ENCODE peak calls at places on chromosomes 5 and 9, in five cellular contexts. T, C, I, G and W are unnamed samples.

GRCh38 chr9:135879237-135879601 is 28.1 kb downstream of the CAMSAP1 start:
- DNase-seq in T (no peak), C (no peak), I (no peak), G (no peak), W (no peak)

GRCh38 chr9:113632776-113633590 is 169.5 kb downstream of the RGS3 start:
- DNase-seq in T (no peak), C (peak), I (peak), G (no peak), W (no peak)

GRCh38 chr5:155780274-155780673 is 546.7 kb upstream of the SGCD start:
- DNase-seq in T (no peak), C (no peak), I (no peak), G (no peak), W (no peak)

GRCh38 chr5:111170279-111170678 is 53.9 kb upstream of the CAMK4 start:
- DNase-seq in T (no peak), C (no peak), I (no peak), G (no peak), W (no peak)

GRCh38 chr5:59813761-59814562 is 79.6 kb downstream of the PDE4D start:
- DNase-seq in T (no peak), C (no peak), I (no peak), G (peak), W (no peak)

GRCh38 chr5:50836356-50836755 is 169.9 kb downstream of the PARP8 start:
- DNase-seq in T (no peak), C (no peak), I (no peak), G (peak), W (no peak)

GRCh38 chr5:172565931-172566665 is 75.0 kb upstream of the NEURL1B start:
- DNase-seq in T (no peak), C (no peak), I (no peak), G (no peak), W (no peak)

GRCh38 chr5:989961-990530 is 18.6 kb upstream of the NKD2 start:
- DNase-seq in T (no peak), C (peak), I (peak), G (peak), W (peak)

GRCh38 chr5:134577796-134578577 is 52.5 kb downstream of the JADE2 start:
- DNase-seq in T (peak), C (peak), I (peak), G (peak), W (peak)

GRCh38 chr5:58751222-58751621 is 168.3 kb downstream of the RAB3C start:
- DNase-seq in T (no peak), C (no peak), I (no peak), G (no peak), W (no peak)

GRCh38 chr5:159768243-159768642 is 148.0 kb upstream of the ADRA1B start:
- DNase-seq in T (no peak), C (no peak), I (no peak), G (peak), W (no peak)

GRCh38 chr5:41193462-41194166 is 19.7 kb downstream of the C6 start:
- DNase-seq in T (peak), C (peak), I (peak), G (no peak), W (peak)

GRCh38 chr5:170095687-170096086 is 10.0 kb upstream of the FOXI1 start:
- DNase-seq in T (no peak), C (no peak), I (no peak), G (no peak), W (no peak)

GRCh38 chr5:38845555-38846378 is at the start of gene OSMR:
- DNase-seq in T (peak), C (peak), I (peak), G (peak), W (peak)

GRCh38 chr9:121650220-121651013 is 1.0 kb upstream of the DAB2IP start:
- DNase-seq in T (peak), C (peak), I (peak), G (peak), W (peak)

GRCh38 chr9:15087031-15087417 is 176.8 kb upstream of the FREM1 start:
- DNase-seq in T (no peak), C (no peak), I (no peak), G (no peak), W (no peak)

GRCh38 chr9:133103183-133103986 is 17.7 kb downstream of the RALGDS start:
- DNase-seq in T (peak), C (peak), I (peak), G (peak), W (peak)

GRCh38 chr9:126317513-126317912 is 9.1 kb upstream of the MVB12B start:
- DNase-seq in T (peak), C (no peak), I (no peak), G (no peak), W (no peak)

GRCh38 chr5:68255305-68256130 is 40.0 kb downstream of the PIK3R1 start:
- DNase-seq in T (no peak), C (no peak), I (no peak), G (no peak), W (no peak)

GRCh38 chr5:65326912-65327311 is 154.8 kb downstream of the ADAMTS6 start:
- DNase-seq in T (no peak), C (no peak), I (no peak), G (peak), W (no peak)

GRCh38 chr5:33973271-33973670 is 11.2 kb downstream of the SLC45A2 start:
- DNase-seq in T (no peak), C (no peak), I (no peak), G (no peak), W (no peak)

GRCh38 chr9:10562581-10563343 is 50.0 kb downstream of the PTPRD start:
- DNase-seq in T (no peak), C (no peak), I (no peak), G (no peak), W (no peak)

GRCh38 chr9:137305060-137305787 is 3.2 kb upstream of the NRARP start:
- DNase-seq in T (no peak), C (peak), I (peak), G (peak), W (peak)

GRCh38 chr5:67581203-67581602 is 384.6 kb upstream of the CD180 start:
- DNase-seq in T (no peak), C (no peak), I (no peak), G (no peak), W (no peak)

GRCh38 chr5:14405267-14405666 is 176.3 kb upstream of the OTULINL start:
- DNase-seq in T (no peak), C (no peak), I (no peak), G (peak), W (no peak)

GRCh38 chr9:114178076-114178475 is 22.7 kb downstream of the COL27A1 start:
- DNase-seq in T (no peak), C (peak), I (peak), G (no peak), W (no peak)

GRCh38 chr5:42655982-42656660 is 100.5 kb upstream of the CCDC152 start:
- DNase-seq in T (no peak), C (no peak), I (no peak), G (no peak), W (no peak)

GRCh38 chr9:137110147-137110910 is 4.2 kb downstream of the DPP7 start:
- DNase-seq in T (no peak), C (no peak), I (no peak), G (no peak), W (no peak)

GRCh38 chr9:136249881-136250559 is 4.4 kb upstream of the QSOX2 start:
- DNase-seq in T (no peak), C (no peak), I (peak), G (no peak), W (no peak)

GRCh38 chr9:135480071-135480941 is 724 bp downstream of the PPP1R26 start:
- DNase-seq in T (peak), C (peak), I (peak), G (peak), W (peak)

GRCh38 chr5:35924122-35924949 is 14.1 kb downstream of the CAPSL start:
- DNase-seq in T (no peak), C (no peak), I (no peak), G (no peak), W (no peak)

GRCh38 chr5:95063492-95063891 is 221.4 kb downstream of the MCTP1 start:
- DNase-seq in T (no peak), C (no peak), I (no peak), G (peak), W (no peak)

GRCh38 chr9:83955985-83956287 is 24.1 kb downstream of the HNRNPK start:
- DNase-seq in T (no peak), C (no peak), I (no peak), G (no peak), W (no peak)

GRCh38 chr9:92720807-92721535 is 43.7 kb downstream of the BICD2 start:
- DNase-seq in T (no peak), C (no peak), I (no peak), G (no peak), W (no peak)
- H3K27ac ChIP-seq in T (no peak), C (no peak), I (no peak), G (no peak), W (no peak)

GRCh38 chr5:167554564-167555254 is 736.7 kb upstream of the WWC1 start:
- DNase-seq in T (no peak), C (no peak), I (no peak), G (no peak), W (no peak)

GRCh38 chr5:167552356-167552755 is 739.1 kb upstream of the WWC1 start:
- DNase-seq in T (no peak), C (no peak), I (no peak), G (peak), W (no peak)

DNA sequence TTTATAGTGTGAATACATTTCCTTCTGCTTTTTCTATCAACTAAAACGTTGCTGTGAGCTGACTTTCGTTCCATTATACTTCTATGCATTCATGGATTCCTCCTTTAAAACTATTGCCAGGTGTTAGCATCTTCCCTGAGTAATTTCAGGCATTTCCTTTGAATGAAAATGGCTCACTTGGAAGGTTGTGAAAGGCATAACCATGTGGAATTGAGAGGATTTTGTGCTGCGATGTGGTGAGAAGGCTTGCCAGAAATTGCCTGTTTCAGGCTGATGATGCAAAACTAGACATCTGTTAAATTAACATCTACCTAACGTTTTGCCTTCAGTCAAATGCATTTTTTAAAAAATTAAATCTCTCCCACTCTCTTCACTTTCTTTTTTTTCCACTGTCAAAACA is 741.7 kb upstream of the WWC1 start:
- DNase-seq in T (no peak), C (no peak), I (no peak), G (no peak), W (no peak)
- H3K27ac ChIP-seq in T (no peak), C (no peak), I (no peak), G (no peak), W (no peak)

DNA sequence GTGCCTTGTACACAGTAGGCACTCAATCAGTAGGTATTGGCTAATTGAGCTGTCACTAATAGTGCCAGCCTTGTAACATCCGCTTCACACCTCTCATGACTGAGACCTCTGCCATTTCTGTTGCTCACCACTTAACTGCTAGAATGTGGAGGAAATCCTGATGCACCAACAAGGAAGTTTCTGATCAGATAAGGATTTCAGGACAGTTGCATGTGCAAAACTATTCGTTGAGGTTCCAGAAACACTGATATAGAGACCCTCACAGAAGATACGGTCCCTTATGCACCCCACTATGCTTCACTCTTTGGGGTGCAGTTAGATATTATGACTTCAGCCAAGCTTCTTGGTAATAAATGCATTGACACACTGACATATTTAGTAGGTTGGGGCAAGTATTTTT is 10.7 kb downstream of the SAP30L start:
- DNase-seq in T (no peak), C (no peak), I (no peak), G (no peak), W (no peak)
- H3K27ac ChIP-seq in T (no peak), C (no peak), I (no peak), G (no peak), W (no peak)

GRCh38 chr9:134398756-134399155 is 72.5 kb downstream of the RXRA start:
- DNase-seq in T (no peak), C (no peak), I (no peak), G (no peak), W (no peak)

GRCh38 chr9:134395002-134395517 is 68.8 kb downstream of the RXRA start:
- DNase-seq in T (no peak), C (no peak), I (no peak), G (no peak), W (no peak)

GRCh38 chr9:134396258-134396742 is 70.0 kb downstream of the RXRA start:
- DNase-seq in T (no peak), C (no peak), I (no peak), G (no peak), W (no peak)

GRCh38 chr9:134395727-134396257 is 69.5 kb downstream of the RXRA start:
- DNase-seq in T (no peak), C (no peak), I (no peak), G (no peak), W (no peak)

DNA sequence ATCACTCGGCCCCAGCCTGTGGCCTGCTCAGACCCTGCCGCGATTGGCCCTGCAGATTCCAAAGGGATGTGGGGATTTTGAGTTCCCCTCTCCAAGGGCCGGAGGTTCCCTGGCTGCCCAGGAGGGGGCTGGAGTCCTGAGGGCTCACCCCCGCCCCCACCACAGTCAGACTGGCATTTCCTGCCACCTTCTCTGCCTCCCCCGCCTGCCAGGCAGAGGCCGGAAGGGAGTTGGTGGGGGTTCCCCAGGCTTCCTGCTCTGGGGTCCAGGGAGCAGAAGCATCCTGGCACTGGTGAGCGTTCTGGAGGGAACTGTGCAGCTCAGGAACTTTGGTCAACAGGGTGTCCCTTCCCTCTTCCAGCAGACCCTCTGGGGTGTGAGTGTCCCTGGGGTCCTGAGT is 70.6 kb downstream of the RXRA start:
- DNase-seq in T (no peak), C (no peak), I (no peak), G (no peak), W (no peak)
- H3K27ac ChIP-seq in T (no peak), C (peak), I (no peak), G (no peak), W (peak)

DNA sequence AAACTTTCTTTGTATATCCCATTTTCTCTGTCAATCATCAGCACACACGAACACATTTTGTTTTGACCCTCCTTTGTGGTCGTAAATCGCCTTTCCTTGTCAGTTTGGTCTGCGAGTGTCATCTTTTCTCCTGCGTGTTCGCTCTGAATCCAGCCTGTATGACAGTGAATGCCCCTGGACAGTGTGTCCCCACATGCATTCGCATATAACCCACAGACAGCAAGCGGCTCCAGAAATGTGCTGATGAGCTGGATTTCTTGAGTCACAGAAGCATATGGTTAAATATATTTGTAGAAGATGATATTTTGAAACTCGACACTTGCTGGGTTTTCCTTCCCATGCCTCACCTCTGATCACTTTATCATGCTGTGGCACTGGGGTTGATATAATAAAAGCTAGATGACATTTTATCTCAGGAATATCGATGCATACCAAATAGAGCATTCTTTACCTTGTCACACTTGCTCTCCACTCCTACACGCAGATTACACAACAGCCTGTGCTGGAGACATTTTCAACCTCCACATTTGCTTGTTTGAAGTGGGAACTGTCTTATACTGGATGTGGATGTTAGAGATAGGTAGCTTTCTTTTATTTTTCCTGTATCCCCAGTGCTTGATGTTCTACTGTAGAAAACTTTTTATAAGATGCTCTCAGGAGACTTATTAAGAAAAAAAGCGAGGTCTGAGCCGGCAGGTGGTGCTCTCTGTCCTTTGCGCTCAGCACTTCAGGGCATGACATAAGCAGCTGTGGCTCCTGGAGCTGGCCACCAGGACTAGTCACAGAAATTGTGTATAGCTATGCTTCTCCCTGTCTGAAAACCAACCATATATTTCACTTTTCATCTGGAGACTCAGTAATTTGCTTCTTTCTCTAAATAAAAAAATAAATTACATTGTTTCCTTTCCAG is 215.1 kb downstream of the SH3GL2 start:
- DNase-seq in T (no peak), C (no peak), I (no peak), G (peak), W (no peak)
- H3K27ac ChIP-seq in T (no peak), C (no peak), I (no peak), G (no peak), W (no peak)